ENCODE peak calls at places on chromosomes 12 and 14, in five cellular contexts. V is H1, B is HepG2, G is GM12878, X is K562. T is an unnamed sample.

GRCh38 chr12:123363743-123364531 is 710 bp downstream of the SBNO1 start:
- DNase-seq in V (no peak), B (peak), G (no peak), X (peak), T (peak)

GRCh38 chr12:64609543-64610091 is 678 bp upstream of the RASSF3 start:
- DNase-seq in V (no peak), B (no peak), G (no peak), X (peak), T (no peak)

GRCh38 chr14:96252323-96253052 is 3.5 kb upstream of the BDKRB1 start:
- DNase-seq in V (no peak), B (no peak), G (no peak), X (peak), T (no peak)

GRCh38 chr12:41213107-41213506 is 25.0 kb downstream of the PDZRN4 start:
- DNase-seq in V (no peak), B (no peak), G (no peak), X (no peak), T (no peak)

GRCh38 chr14:85634205-85634604 is 104.3 kb downstream of the FLRT2 start:
- DNase-seq in V (no peak), B (no peak), G (no peak), X (no peak), T (no peak)

GRCh38 chr14:68781161-68782021 is 11.5 kb downstream of the ZFP36L1 start:
- DNase-seq in V (no peak), B (no peak), G (no peak), X (peak), T (no peak)

GRCh38 chr14:68440776-68441175 is 352.1 kb downstream of the ZFP36L1 start:
- DNase-seq in V (no peak), B (no peak), G (no peak), X (no peak), T (no peak)

GRCh38 chr14:89466939-89467338 is 49.9 kb upstream of the FOXN3 start:
- DNase-seq in V (no peak), B (no peak), G (no peak), X (no peak), T (no peak)

GRCh38 chr12:45217846-45218245 is 2.0 kb downstream of the ANO6 start:
- DNase-seq in V (no peak), B (no peak), G (no peak), X (no peak), T (no peak)

GRCh38 chr12:14716848-14717444 is 20.5 kb upstream of the GUCY2C start:
- DNase-seq in V (no peak), B (peak), G (no peak), X (peak), T (peak)

GRCh38 chr12:130632582-130633174 is 83.4 kb downstream of the RIMBP2 start:
- DNase-seq in V (no peak), B (no peak), G (no peak), X (no peak), T (no peak)

GRCh38 chr12:130628304-130628703 is 87.8 kb downstream of the RIMBP2 start:
- DNase-seq in V (no peak), B (no peak), G (no peak), X (no peak), T (no peak)

GRCh38 chr12:130634866-130635265 is 81.2 kb downstream of the RIMBP2 start:
- DNase-seq in V (no peak), B (no peak), G (no peak), X (no peak), T (no peak)

GRCh38 chr12:130636370-130636769 is 79.7 kb downstream of the RIMBP2 start:
- DNase-seq in V (no peak), B (no peak), G (no peak), X (no peak), T (no peak)

DNA sequence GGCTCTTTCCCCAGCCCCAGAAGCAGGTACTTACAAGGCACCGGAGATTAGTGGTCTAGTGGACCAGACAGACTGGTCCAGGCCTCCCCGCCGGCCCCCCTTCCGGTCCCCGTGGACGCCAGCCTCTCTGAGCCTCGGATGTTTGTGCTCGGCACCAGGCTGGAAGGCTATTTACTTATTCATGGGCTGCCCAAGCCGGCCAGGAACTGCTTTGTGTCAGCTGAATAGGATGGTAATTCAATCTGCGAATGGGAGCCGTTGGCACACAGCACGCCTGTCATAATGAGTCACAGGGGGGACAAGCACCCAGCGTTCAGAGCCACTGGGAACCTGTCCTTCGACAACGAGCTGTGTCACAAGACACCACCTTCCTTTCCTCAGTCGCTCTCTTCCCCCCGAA is 82.3 kb downstream of the RIMBP2 start:
- DNase-seq in V (peak), B (no peak), G (no peak), X (no peak), T (peak)
- TF ChIP-seq ATF2 in V (no peak), B (no peak), G (no peak), X (no peak), T (no peak)

DNA sequence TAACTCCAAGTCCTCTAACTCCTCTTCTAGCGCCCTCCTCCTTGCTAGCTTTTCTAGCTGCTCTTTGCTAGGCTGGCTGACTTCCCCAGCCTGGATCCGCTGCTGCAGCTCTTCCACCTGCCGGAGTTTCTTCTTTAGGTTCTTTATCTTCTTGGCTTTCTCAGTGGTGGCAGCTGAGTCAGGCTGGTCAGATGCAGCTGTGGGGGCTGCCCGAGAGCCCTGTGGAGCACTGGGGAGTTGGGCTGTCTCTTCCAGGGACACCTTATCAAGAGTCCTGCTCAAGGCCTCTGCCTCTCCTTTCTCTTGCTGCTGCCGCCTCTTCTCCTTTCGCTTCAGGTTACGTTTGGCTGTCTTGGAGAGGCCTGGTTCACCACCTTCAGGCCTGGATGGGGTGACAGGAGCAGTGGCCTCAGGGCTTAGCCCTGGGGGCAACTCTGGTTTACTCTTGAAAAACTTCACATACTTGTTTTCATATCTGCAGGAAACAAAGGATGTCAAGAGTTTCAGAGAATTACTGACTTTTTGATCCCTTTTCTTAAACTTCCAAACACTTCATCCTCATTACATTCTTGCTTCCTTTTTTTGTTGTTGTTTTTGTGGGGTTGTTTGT is 25.7 kb downstream of the PYM1 start:
- DNase-seq in V (no peak), B (no peak), G (no peak), X (peak), T (no peak)
- TF ChIP-seq MAX in V (no peak), B (no peak), G (no peak), X (no peak), T (no peak)

GRCh38 chr14:71776463-71777359 is 155.5 kb upstream of the RGS6 start:
- DNase-seq in V (no peak), B (no peak), G (peak), X (no peak), T (no peak)
- TF ChIP-seq ATF2 in V (no peak), B (no peak), G (no peak), X (no peak), T (no peak)

DNA sequence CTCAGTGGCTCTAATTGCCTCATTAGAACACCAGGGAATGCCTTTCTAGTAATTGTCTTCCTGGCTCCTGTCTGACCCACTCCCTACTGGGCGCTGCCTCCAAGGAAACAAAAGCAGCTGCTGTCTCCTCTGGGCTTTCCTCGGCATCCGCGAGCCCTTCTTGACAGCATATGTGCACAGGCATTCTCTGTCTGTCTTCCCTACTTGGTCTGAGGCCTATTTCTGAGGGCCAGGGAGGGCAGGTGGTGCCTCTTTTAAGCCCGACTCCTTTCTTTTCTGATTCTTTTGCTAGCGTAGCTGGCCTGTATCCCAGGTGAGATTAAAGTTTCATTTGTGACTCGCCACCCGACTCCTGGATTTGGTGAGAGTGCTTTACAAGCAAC is 186.4 kb upstream of the RMST start:
- DNase-seq in V (no peak), B (no peak), G (no peak), X (no peak), T (peak)
- TF ChIP-seq MAX in V (no peak), B (no peak), G (no peak), X (no peak), T (no peak)

GRCh38 chr12:58171914-58172313 is 230.5 kb downstream of the ATP23 start:
- DNase-seq in V (no peak), B (no peak), G (no peak), X (no peak), T (no peak)
- TF ChIP-seq ATF2 in V (no peak), B (no peak), G (no peak), X (no peak), T (no peak)

GRCh38 chr12:27840229-27840999 is 60.4 kb upstream of the MANSC4 start:
- DNase-seq in V (no peak), B (no peak), G (no peak), X (no peak), T (no peak)
- TF ChIP-seq MAX in V (no peak), B (no peak), G (no peak), X (no peak), T (no peak)

DNA sequence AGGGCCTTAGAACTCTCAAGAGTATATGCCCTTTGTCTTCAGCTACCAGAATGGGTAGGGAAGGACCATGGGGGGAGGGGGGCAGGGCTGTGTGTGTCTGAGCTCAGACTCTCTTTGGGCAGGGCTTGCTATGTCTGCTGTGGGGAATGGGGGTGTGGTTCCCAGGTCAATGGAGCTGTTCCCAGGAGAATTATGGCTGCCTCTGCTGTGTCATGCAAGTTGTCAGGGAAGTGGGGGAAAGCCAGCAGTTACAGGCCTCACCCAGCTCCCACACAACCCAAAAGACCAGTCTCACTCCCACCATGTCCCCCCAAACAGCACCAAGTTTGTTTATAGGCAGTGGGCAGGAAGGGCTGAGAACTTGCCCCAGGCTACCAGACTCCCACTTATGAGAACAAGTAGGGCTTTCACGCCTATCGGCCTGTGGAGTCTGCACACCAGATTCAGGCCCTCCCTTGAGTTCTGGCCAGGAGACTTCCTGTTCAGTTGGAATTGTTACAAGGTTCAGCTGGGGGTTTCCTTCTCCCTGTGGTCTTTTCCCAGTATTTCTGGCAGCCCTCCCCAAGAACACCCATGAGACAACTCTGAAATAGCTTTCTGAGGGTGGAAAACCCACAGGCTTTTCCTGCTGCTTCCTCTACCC is 6.1 kb upstream of the SERPINA11 start:
- DNase-seq in V (no peak), B (no peak), G (no peak), X (no peak), T (no peak)
- TF ChIP-seq ATF2 in V (no peak), B (no peak), G (no peak), X (no peak), T (no peak)

GRCh38 chr14:100020623-100021022 is 44.6 kb upstream of the EVL start:
- DNase-seq in V (no peak), B (peak), G (no peak), X (no peak), T (no peak)

GRCh38 chr14:100027771-100028490 is 37.3 kb upstream of the EVL start:
- DNase-seq in V (no peak), B (no peak), G (no peak), X (no peak), T (no peak)

GRCh38 chr14:100022772-100023451 is 42.3 kb upstream of the EVL start:
- DNase-seq in V (no peak), B (no peak), G (no peak), X (no peak), T (no peak)

GRCh38 chr14:100028990-100029677 is 36.1 kb upstream of the EVL start:
- DNase-seq in V (no peak), B (no peak), G (no peak), X (no peak), T (no peak)

GRCh38 chr14:100025111-100025510 is 40.1 kb upstream of the EVL start:
- DNase-seq in V (peak), B (peak), G (no peak), X (peak), T (peak)
- TF ChIP-seq MAX in V (peak), B (no peak), G (no peak), X (peak), T (no peak)

DNA sequence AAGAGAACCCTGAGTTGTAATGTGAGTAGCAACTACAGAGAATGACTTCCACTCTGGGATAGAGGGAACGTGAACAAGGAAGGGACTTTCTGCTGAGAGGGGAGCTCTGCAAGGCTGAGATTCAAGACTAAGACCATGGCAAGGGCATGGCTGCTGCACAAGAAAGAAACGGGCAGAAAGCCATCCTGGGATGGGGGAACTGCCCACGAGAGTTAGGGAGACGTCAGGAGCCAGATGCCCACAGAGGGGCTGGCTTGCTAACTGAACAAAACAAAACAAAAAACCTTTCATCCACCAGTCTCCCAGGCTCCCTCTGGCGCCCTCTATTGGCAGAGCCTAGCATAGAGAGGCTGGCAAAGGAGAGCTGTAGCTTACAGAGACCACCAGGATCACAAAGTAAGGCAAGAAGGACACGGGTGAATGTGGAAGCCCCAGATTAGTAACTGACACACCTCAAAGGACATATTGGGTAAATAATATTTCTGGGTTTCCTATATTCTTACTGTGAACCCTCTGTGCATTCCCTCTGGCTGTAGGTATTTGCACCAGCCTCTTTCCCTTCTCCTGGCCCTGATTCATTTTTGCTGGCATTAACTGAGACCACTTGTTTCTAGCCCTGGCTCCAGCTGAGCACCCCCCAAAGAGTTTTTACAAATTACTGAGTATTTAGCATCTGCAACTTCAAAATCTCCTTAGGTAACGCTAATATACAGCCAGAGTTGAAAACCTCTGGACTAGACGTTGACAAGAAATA is 338.3 kb downstream of the EMP1 start:
- DNase-seq in V (peak), B (peak), G (no peak), X (peak), T (peak)
- TF ChIP-seq ATF2 in V (no peak), B (no peak), G (no peak), X (no peak), T (no peak)